ENCODE peak calls at places on chromosomes 4 and X, in nine cellular contexts. X is bronchial epithelial cell, K is astrocyte of the spinal cord, F is AG10803, Y is tibial nerve, R is BE2C, E is SK-N-SH, Q is H9, O is WTC11. T is an unnamed sample.

GRCh38 chr4:23805381-23805780 is 84.5 kb downstream of the PPARGC1A start:
- DNase-seq in X (no peak), K (peak), F (peak), Y (no peak), R (no peak), E (no peak), Q (no peak), O (no peak), T (no peak)

GRCh38 chr4:74490736-74491135 is 45.8 kb downstream of the AREG start:
- DNase-seq in X (peak), K (no peak), F (no peak), Y (no peak), R (no peak), E (no peak), Q (no peak), O (no peak), T (no peak)

GRCh38 chrX:69238153-69238959 is 73.1 kb upstream of the PJA1 start:
- DNase-seq in X (no peak), K (no peak), F (peak), Y (no peak), R (peak), E (peak), Q (no peak), O (no peak), T (no peak)

GRCh38 chrX:85592980-85593379 is 213.5 kb upstream of the POF1B start:
- DNase-seq in X (no peak), K (no peak), F (no peak), Y (no peak), R (no peak), E (no peak), Q (no peak), O (no peak), T (no peak)

GRCh38 chr4:108834787-108835384 is 72.0 kb upstream of the ETNPPL start:
- DNase-seq in X (peak), K (peak), F (peak), Y (no peak), R (no peak), E (peak), Q (no peak), O (no peak), T (no peak)

GRCh38 chr4:21752616-21753015 is 196.0 kb downstream of the KCNIP4 start:
- DNase-seq in X (no peak), K (no peak), F (no peak), Y (no peak), R (no peak), E (no peak), Q (no peak), O (no peak), T (no peak)

GRCh38 chr4:110667670-110668069 is 44.8 kb upstream of the PITX2 start:
- DNase-seq in X (no peak), K (no peak), F (no peak), Y (no peak), R (no peak), E (no peak), Q (no peak), O (no peak), T (no peak)

GRCh38 chr4:87679449-87680169 is 29.5 kb downstream of the DMP1 start:
- DNase-seq in X (peak), K (peak), F (peak), Y (peak), R (peak), E (peak), Q (peak), O (peak), T (no peak)

GRCh38 chrX:101462892-101463291 is 22.4 kb upstream of the ARMCX4 start:
- DNase-seq in X (peak), K (peak), F (peak), Y (no peak), R (peak), E (peak), Q (peak), O (no peak), T (no peak)

GRCh38 chr4:53004497-53005148 is 142.5 kb downstream of the RASL11B start:
- DNase-seq in X (no peak), K (no peak), F (no peak), Y (no peak), R (no peak), E (no peak), Q (no peak), O (no peak), T (no peak)

GRCh38 chr4:125985856-125986255 is 671.1 kb downstream of the FAT4 start:
- DNase-seq in X (peak), K (no peak), F (no peak), Y (no peak), R (peak), E (no peak), Q (peak), O (peak), T (no peak)

DNA sequence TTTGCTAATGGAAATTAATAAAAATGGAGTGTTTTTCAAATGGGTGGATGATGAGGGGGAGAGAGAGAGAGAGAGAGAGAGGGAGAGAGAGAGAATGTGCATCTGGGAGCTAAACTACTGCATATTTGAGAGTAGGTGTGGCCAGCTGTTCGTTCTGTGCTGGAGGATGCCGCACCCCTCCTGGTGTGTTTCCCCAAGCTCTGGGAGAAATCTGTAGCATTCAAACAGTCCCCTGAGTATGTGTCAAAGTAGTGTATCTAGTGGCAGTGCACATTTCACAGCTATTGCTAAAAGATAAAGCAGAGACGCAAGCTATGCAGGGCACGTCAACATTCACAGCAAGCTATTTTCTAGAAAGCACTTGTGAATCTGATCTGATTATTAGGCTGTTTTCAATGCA is 83.6 kb upstream of the LIMCH1 start:
- DNase-seq in X (no peak), K (no peak), F (no peak), Y (no peak), R (no peak), E (no peak), Q (no peak), O (no peak), T (no peak)
- TF ChIP-seq CTCF in X (no peak), K (no peak), F (no peak), Y (no peak), R (no peak), E (no peak), Q (no peak), O (no peak), T (no peak)

DNA sequence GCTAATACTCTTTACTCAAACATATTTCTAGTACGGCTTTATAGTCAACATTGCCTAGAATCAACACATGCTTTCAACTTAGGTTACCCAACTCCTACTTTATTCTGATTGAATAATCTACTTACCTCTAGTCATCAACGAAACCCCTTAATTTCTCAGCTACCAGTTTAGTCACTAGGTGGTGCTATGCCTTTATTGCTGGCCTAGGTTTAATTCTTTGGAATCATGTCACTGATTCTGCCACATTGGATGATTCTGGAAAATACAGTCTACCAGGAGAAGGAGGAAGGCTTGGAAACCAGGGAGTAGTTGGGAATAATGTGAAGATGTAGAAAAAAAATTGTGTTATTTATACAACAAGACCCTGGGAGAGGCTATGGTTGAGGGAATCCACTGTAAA is 167.7 kb downstream of the DCAF12L2 start:
- DNase-seq in X (no peak), K (no peak), F (no peak), Y (no peak), R (no peak), E (peak), Q (no peak), O (no peak), T (no peak)
- TF ChIP-seq CTCF in X (no peak), K (no peak), F (no peak), Y (no peak), R (peak), E (peak), Q (peak), O (no peak), T (peak)

GRCh38 chr4:5387457-5387856 is 320.9 kb downstream of the EVC2 start:
- DNase-seq in X (no peak), K (no peak), F (no peak), Y (no peak), R (no peak), E (no peak), Q (no peak), O (no peak), T (no peak)
- TF ChIP-seq CTCF in X (no peak), K (no peak), F (peak), Y (no peak), R (peak), E (no peak), Q (peak), O (no peak), T (no peak)

DNA sequence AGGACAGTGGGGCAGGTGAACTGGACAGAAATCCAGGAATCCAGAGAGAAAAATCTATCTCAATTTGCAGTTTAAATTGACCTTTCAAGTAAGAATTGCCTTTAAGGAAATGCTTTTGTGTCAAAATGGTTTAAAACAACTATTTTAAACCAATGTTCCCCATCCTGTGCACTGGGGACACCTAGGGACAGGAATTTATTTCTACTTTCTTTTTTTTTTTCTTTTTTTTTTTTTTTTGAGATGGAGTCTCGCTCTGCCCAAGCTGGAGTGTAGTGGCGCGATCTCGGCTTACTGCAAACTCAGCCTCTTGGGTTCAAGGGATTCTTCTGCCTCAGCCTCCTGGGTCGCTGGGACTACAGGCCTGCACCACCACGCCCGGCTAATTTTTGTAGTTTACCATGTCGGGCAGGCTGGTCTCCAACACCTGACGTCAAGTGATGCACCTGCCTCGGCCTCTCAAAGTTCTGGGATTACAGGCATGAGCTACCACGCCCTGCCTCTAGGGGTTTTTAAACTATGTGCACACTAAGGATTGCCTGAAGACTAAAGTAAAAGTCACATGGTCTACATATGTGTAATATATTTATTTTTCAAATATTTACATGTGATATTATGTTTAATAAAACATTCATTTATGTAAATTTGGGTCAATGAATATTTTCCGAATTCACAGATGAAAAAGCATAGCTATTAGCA is 1213.4 kb downstream of the STIM2 start:
- DNase-seq in X (no peak), K (no peak), F (no peak), Y (no peak), R (no peak), E (no peak), Q (peak), O (peak), T (no peak)
- TF ChIP-seq CTCF in X (no peak), K (no peak), F (peak), Y (no peak), R (peak), E (peak), Q (peak), O (peak), T (peak)

DNA sequence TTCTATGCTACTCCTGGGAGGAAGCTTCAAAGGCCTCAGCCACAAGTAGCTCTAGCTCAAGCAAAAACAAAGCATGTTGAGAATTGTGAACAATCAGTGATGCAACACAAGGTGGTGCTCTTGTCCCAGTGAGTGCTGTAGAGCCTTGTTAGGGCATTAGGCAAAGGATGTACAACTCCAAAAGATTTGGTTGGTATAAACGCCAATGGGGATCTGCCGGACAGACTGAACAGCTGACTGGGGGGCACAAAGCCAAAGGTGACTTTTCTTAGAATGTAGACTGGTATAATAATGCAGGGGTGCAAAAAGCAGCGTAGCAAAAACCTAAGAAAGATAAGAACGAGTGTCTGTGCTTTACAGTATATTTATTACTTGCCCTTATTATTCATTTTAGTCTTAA is 62.6 kb upstream of the ALB start:
- DNase-seq in X (peak), K (peak), F (peak), Y (no peak), R (peak), E (peak), Q (peak), O (peak), T (no peak)
- TF ChIP-seq CTCF in X (peak), K (peak), F (peak), Y (no peak), R (peak), E (peak), Q (peak), O (peak), T (peak)

T was measured in osteocyte.